ENCODE peak calls at places on chromosomes 16 and 17, in nine cellular contexts. K, N, R, I, B, S, L, A and O are unnamed samples.
A peak's percentile ranks its signal among the peaks of the same experiment; 100 is the strongest.

GRCh38 chr16:69600202-69600601 is 34.4 kb downstream of the NFAT5 start:
- DNase-seq in N (no peak), K (no peak), S (no peak), R (no peak), I (no peak), A (no peak), L (no peak), B (no peak), O (no peak)

GRCh38 chr17:66956941-66957340 is 7.6 kb upstream of the CACNG4 start:
- DNase-seq in R (no peak), I (no peak), N (no peak), L (no peak), S (no peak), A (no peak), B (no peak), K (no peak), O (no peak)

GRCh38 chr17:40063034-40063765 is 435 bp downstream of the THRA start:
- DNase-seq in A (no peak), S (no peak), K (no peak), R (peak; percentile 68), I (no peak), N (peak; percentile 76), L (peak; percentile 68), B (no peak), O (no peak)

GRCh38 chr16:8370374-8371015 is 219.8 kb downstream of the TMEM114 start:
- DNase-seq in S (no peak), L (no peak), I (no peak), K (no peak), R (no peak), B (no peak), N (no peak), A (no peak), O (no peak)

GRCh38 chr17:76883744-76884525 is 15.7 kb downstream of the MGAT5B start:
- DNase-seq in A (no peak), S (no peak), I (no peak), L (no peak), R (no peak), B (no peak), N (no peak), K (no peak), O (no peak)

GRCh38 chr17:278055-279028 is 74.3 kb downstream of the RPH3AL start:
- DNase-seq in I (no peak), B (no peak), K (no peak), R (peak; percentile 11), A (no peak), S (no peak), N (no peak), L (no peak), O (no peak)

GRCh38 chr16:46901709-46902108 is 17.5 kb downstream of the GPT2 start:
- DNase-seq in I (no peak), B (no peak), L (no peak), S (no peak), A (no peak), R (no peak), N (no peak), K (no peak), O (no peak)

GRCh38 chr17:1455291-1455747 is 713 bp downstream of the CRK start:
- DNase-seq in S (peak; percentile 78), B (no peak), A (peak; percentile 58), K (peak; percentile 89), R (peak; percentile 80), N (peak; percentile 84), I (no peak), L (peak; percentile 63), O (peak; percentile 65)

GRCh38 chr16:11743308-11744074 is 834 bp upstream of the TXNDC11 start:
- DNase-seq in R (peak; percentile 37), I (no peak), B (no peak), A (peak; percentile 61), K (peak; percentile 38), N (no peak), S (no peak), L (peak; percentile 46), O (no peak)

GRCh38 chr17:74513987-74514631 is 17.2 kb downstream of the CD300LB start:
- DNase-seq in S (no peak), L (no peak), K (peak; percentile 55), A (no peak), B (peak; percentile 18), I (peak; percentile 51), N (no peak), R (no peak), O (no peak)

GRCh38 chr17:17814162-17815061 is 22.4 kb downstream of the SREBF1 start:
- DNase-seq in N (peak; percentile 33), S (no peak), B (no peak), R (no peak), L (no peak), K (no peak), A (no peak), I (no peak), O (no peak)

GRCh38 chr16:6031567-6031966 is 934.0 kb upstream of the EEF2KMT start:
- DNase-seq in N (no peak), S (no peak), L (no peak), B (no peak), R (no peak), K (no peak), I (no peak), A (no peak), O (no peak)

GRCh38 chr16:14350626-14351025 is 279.4 kb downstream of the PARN start:
- DNase-seq in I (no peak), K (no peak), S (no peak), A (no peak), N (no peak), R (no peak), B (no peak), L (no peak), O (no peak)

GRCh38 chr16:66843191-66843590 is 1.0 kb upstream of the CA7 start:
- DNase-seq in L (no peak), K (no peak), S (no peak), A (no peak), B (no peak), I (no peak), N (no peak), R (no peak), O (no peak)

GRCh38 chr17:64019486-64020067 is 856 bp downstream of the ICAM2 start:
- DNase-seq in K (no peak), I (no peak), L (no peak), N (no peak), A (no peak), B (no peak), S (no peak), R (no peak), O (no peak)

DNA sequence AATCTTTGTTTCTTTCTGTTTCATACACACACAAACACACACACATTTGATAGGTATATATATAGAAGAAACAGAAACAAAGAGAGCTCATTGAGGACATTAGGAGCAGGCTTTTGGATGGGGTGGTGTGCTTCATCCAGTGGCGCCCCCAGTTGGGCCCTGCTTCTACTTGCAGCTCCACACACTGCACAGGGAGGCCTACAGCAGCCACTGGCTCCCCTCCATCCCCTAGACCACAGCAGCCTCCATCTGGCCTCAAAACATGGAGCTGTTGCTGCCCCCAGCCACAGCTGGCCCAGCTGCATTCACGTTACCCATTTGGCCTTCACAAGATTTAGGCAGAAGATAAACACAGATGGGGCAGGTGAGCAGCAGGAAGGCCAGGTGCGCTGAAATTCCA is 33.1 kb upstream of the NF1 start:
- DNase-seq in K (no peak), I (peak; percentile 44), L (no peak), B (no peak), R (no peak), A (no peak), S (no peak), N (no peak), O (no peak)
- TF ChIP-seq CTCF in K (no peak), I (no peak), L (no peak), B (no peak), R (no peak), A (no peak), S (no peak), N (no peak), O (no peak)

GRCh38 chr16:49592507-49593422 is 219.2 kb downstream of the C16orf78 start:
- DNase-seq in K (peak; percentile 69), I (peak; percentile 77), L (peak; percentile 77), R (no peak), A (no peak), S (peak; percentile 67), N (no peak), B (no peak), O (peak; percentile 52)
- TF ChIP-seq CTCF in K (peak; percentile 61), I (peak; percentile 80), L (peak; percentile 68), R (peak; percentile 77), A (peak; percentile 69), S (peak; percentile 72), N (peak; percentile 62), B (peak; percentile 87), O (peak; percentile 77)

DNA sequence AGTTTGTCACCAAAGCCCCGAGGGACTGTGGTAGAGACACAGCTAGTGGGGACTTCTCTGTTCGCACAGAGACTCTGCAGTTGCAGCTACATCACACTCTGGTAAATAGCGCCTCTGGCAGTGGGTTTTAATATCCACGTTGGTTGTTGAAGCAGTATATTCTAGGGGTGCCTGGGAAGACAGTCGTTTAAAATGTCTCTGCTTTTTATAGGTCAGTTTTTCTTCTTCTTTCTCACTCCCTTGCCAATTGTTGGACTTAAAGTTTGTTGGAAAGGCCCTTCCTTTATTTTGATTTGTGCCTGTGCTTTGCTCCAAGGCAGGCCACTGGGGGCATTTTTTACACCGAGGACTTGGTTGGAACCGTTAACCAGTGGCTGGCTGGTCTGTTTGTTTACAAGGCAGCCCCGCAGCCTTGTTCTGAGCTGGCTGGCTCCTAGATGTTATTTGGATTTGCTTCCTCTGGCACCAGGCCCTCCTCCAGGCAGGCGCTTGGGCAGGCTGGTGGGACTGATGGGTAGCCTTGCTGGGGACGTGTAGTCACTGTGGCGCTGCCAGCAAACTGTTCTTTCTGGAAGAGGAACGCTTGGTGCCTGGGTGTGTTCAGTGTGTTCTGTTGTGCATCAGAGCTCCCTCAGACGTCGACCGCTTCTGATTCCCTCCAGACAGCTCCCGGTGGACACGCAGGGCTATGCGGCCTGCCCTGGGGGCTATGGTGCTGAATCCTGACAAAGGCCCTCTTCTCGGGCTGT is 218.2 kb upstream of the CHMP6 start:
- DNase-seq in I (no peak), L (no peak), N (no peak), A (no peak), S (peak; percentile 38), B (no peak), K (no peak), R (peak; percentile 67), O (no peak)
- TF ChIP-seq CTCF in I (no peak), L (no peak), N (no peak), A (no peak), S (no peak), B (no peak), K (no peak), R (no peak), O (no peak)

GRCh38 chr17:78379134-78379497 is 667 bp downstream of the PGS1 start:
- DNase-seq in S (no peak), I (no peak), A (no peak), L (no peak), N (no peak), B (no peak), R (no peak), K (no peak), O (no peak)

GRCh38 chr17:78376161-78376560 is 2.3 kb upstream of the PGS1 start:
- DNase-seq in S (no peak), K (no peak), L (no peak), N (no peak), I (no peak), A (no peak), R (no peak), B (no peak), O (no peak)

GRCh38 chr17:78377858-78378224 is 608 bp upstream of the PGS1 start:
- DNase-seq in B (no peak), N (no peak), A (no peak), I (no peak), S (no peak), K (no peak), L (no peak), R (no peak), O (no peak)

GRCh38 chr17:78380370-78380769 is 1.9 kb downstream of the PGS1 start:
- DNase-seq in S (no peak), L (no peak), R (no peak), A (no peak), I (no peak), B (no peak), N (no peak), K (no peak), O (no peak)

GRCh38 chr17:78378225-78379133 is at the start of gene PGS1:
- DNase-seq in B (no peak), A (no peak), L (peak; percentile 90), N (peak; percentile 89), I (peak; percentile 92), R (peak; percentile 88), K (peak; percentile 76), S (peak; percentile 94), O (peak; percentile 81)
- TF ChIP-seq CTCF in B (no peak), A (no peak), L (no peak), N (no peak), I (no peak), R (no peak), K (no peak), S (no peak), O (no peak)